ENCODE peak calls at places on chromosomes 6 and 20, in seven cellular contexts. One of them, this sample, is unnamed.

GRCh38 chr6:170265655-170266054 is 25.2 kb downstream of the DLL1 start:
- DNase-seq in right lobe of liver: peak
- DNase-seq in RWPE2: peak
- DNase-seq in activated T-cell treated with anti-CD3 and anti-CD28 coated beads for 24 hours: no peak
- DNase-seq in Calu3: peak
- DNase-seq in tibial artery: no peak
- DNase-seq in NCI-H1417: peak
- DNase-seq in this sample: no peak

GRCh38 chr6:44034391-44034861 is 92.8 kb downstream of the MRPL14 start:
- DNase-seq in right lobe of liver: no peak
- DNase-seq in RWPE2: peak
- DNase-seq in activated T-cell treated with anti-CD3 and anti-CD28 coated beads for 24 hours: no peak
- DNase-seq in Calu3: peak
- DNase-seq in tibial artery: no peak
- DNase-seq in NCI-H1417: no peak
- DNase-seq in this sample: no peak

GRCh38 chr6:10413850-10414765 is 766 bp downstream of the TFAP2A start:
- DNase-seq in right lobe of liver: peak
- DNase-seq in RWPE2: peak
- DNase-seq in activated T-cell treated with anti-CD3 and anti-CD28 coated beads for 24 hours: no peak
- DNase-seq in Calu3: peak
- DNase-seq in tibial artery: no peak
- DNase-seq in NCI-H1417: peak
- DNase-seq in this sample: no peak

GRCh38 chr6:7243188-7243942 is 69.6 kb downstream of the SSR1 start:
- DNase-seq in right lobe of liver: no peak
- DNase-seq in RWPE2: no peak
- DNase-seq in activated T-cell treated with anti-CD3 and anti-CD28 coated beads for 24 hours: peak
- DNase-seq in Calu3: peak
- DNase-seq in tibial artery: peak
- DNase-seq in NCI-H1417: peak
- DNase-seq in this sample: no peak

GRCh38 chr20:17202668-17203067 is 24.2 kb upstream of the PCSK2 start:
- DNase-seq in right lobe of liver: no peak
- DNase-seq in RWPE2: no peak
- DNase-seq in activated T-cell treated with anti-CD3 and anti-CD28 coated beads for 24 hours: no peak
- DNase-seq in Calu3: no peak
- DNase-seq in tibial artery: no peak
- DNase-seq in NCI-H1417: no peak
- DNase-seq in this sample: no peak

GRCh38 chr6:146650799-146651481 is 52.2 kb downstream of the ADGB start:
- DNase-seq in right lobe of liver: no peak
- DNase-seq in RWPE2: no peak
- DNase-seq in activated T-cell treated with anti-CD3 and anti-CD28 coated beads for 24 hours: no peak
- DNase-seq in Calu3: no peak
- DNase-seq in tibial artery: no peak
- DNase-seq in NCI-H1417: no peak
- DNase-seq in this sample: no peak

GRCh38 chr6:31287621-31288020 is 15.7 kb upstream of the HLA-C start:
- DNase-seq in right lobe of liver: no peak
- DNase-seq in RWPE2: no peak
- DNase-seq in activated T-cell treated with anti-CD3 and anti-CD28 coated beads for 24 hours: no peak
- DNase-seq in Calu3: no peak
- DNase-seq in tibial artery: no peak
- DNase-seq in NCI-H1417: no peak
- DNase-seq in this sample: peak

GRCh38 chr6:109821494-109821893 is 130.4 kb downstream of the FIG4 start:
- DNase-seq in right lobe of liver: no peak
- DNase-seq in RWPE2: no peak
- DNase-seq in activated T-cell treated with anti-CD3 and anti-CD28 coated beads for 24 hours: no peak
- DNase-seq in Calu3: no peak
- DNase-seq in tibial artery: no peak
- DNase-seq in NCI-H1417: no peak
- DNase-seq in this sample: no peak

GRCh38 chr6:132830236-132830799 is 15.9 kb downstream of the RPS12 start:
- DNase-seq in right lobe of liver: no peak
- DNase-seq in RWPE2: no peak
- DNase-seq in activated T-cell treated with anti-CD3 and anti-CD28 coated beads for 24 hours: no peak
- DNase-seq in Calu3: peak
- DNase-seq in tibial artery: no peak
- DNase-seq in NCI-H1417: peak
- DNase-seq in this sample: no peak

GRCh38 chr6:10381133-10381829 is 33.6 kb downstream of the TFAP2A start:
- DNase-seq in right lobe of liver: no peak
- DNase-seq in RWPE2: no peak
- DNase-seq in activated T-cell treated with anti-CD3 and anti-CD28 coated beads for 24 hours: no peak
- DNase-seq in Calu3: no peak
- DNase-seq in tibial artery: no peak
- DNase-seq in NCI-H1417: no peak
- DNase-seq in this sample: no peak

GRCh38 chr20:35663813-35664543 is 722 bp downstream of the CPNE1 start:
- DNase-seq in right lobe of liver: peak
- DNase-seq in RWPE2: no peak
- DNase-seq in activated T-cell treated with anti-CD3 and anti-CD28 coated beads for 24 hours: peak
- DNase-seq in Calu3: peak
- DNase-seq in tibial artery: peak
- DNase-seq in NCI-H1417: peak
- DNase-seq in this sample: peak

GRCh38 chr6:168439791-168440491 is 1.0 kb upstream of the SMOC2 start:
- DNase-seq in right lobe of liver: no peak
- DNase-seq in RWPE2: no peak
- DNase-seq in activated T-cell treated with anti-CD3 and anti-CD28 coated beads for 24 hours: no peak
- DNase-seq in Calu3: no peak
- DNase-seq in tibial artery: no peak
- DNase-seq in NCI-H1417: no peak
- DNase-seq in this sample: no peak

GRCh38 chr6:100464162-100464851 is 414 bp downstream of the SIM1 start:
- DNase-seq in right lobe of liver: no peak
- DNase-seq in RWPE2: no peak
- DNase-seq in activated T-cell treated with anti-CD3 and anti-CD28 coated beads for 24 hours: no peak
- DNase-seq in Calu3: no peak
- DNase-seq in tibial artery: no peak
- DNase-seq in NCI-H1417: peak
- DNase-seq in this sample: no peak

GRCh38 chr6:83707829-83708545 is 914 bp downstream of the SNAP91 start:
- DNase-seq in right lobe of liver: peak
- DNase-seq in RWPE2: no peak
- DNase-seq in activated T-cell treated with anti-CD3 and anti-CD28 coated beads for 24 hours: no peak
- DNase-seq in Calu3: no peak
- DNase-seq in tibial artery: no peak
- DNase-seq in NCI-H1417: peak
- DNase-seq in this sample: no peak

GRCh38 chr6:165817771-165818170 is 154.7 kb upstream of the PDE10A start:
- DNase-seq in right lobe of liver: no peak
- DNase-seq in RWPE2: no peak
- DNase-seq in activated T-cell treated with anti-CD3 and anti-CD28 coated beads for 24 hours: no peak
- DNase-seq in Calu3: no peak
- DNase-seq in tibial artery: no peak
- DNase-seq in NCI-H1417: no peak
- DNase-seq in this sample: no peak

GRCh38 chr6:27503436-27504030 is 30.6 kb upstream of the ZNF184 start:
- DNase-seq in right lobe of liver: no peak
- DNase-seq in RWPE2: no peak
- DNase-seq in activated T-cell treated with anti-CD3 and anti-CD28 coated beads for 24 hours: peak
- DNase-seq in Calu3: peak
- DNase-seq in tibial artery: peak
- DNase-seq in NCI-H1417: peak
- DNase-seq in this sample: peak